ENCODE peak calls at places on chromosomes 2 and 18, in six cellular contexts. A is CD8-positive, alpha-beta T cell; H is CD8-positive, alpha-beta memory T cell; K is NCI-H774; C is stromal cell of bone marrow; T is tibial nerve. D is an unnamed sample.

GRCh38 chr2:5932556-5933469 is 240.6 kb downstream of the SOX11 start:
- DNase-seq in A (no peak), H (no peak), K (no peak), C (no peak), T (no peak), D (no peak)

GRCh38 chr18:45171575-45172225 is 443.6 kb upstream of the SLC14A2 start:
- DNase-seq in A (no peak), H (no peak), K (no peak), C (peak), T (peak), D (no peak)

GRCh38 chr2:98935111-98935770 is 784 bp downstream of the CRACDL start:
- DNase-seq in A (no peak), H (no peak), K (no peak), C (no peak), T (no peak), D (no peak)

GRCh38 chr18:9346775-9347174 is 12.2 kb downstream of the TWSG1 start:
- DNase-seq in A (no peak), H (no peak), K (no peak), C (no peak), T (no peak), D (no peak)

GRCh38 chr2:221629478-221629877 is 57.4 kb upstream of the EPHA4 start:
- DNase-seq in A (no peak), H (no peak), K (no peak), C (peak), T (no peak), D (no peak)

GRCh38 chr2:60818272-60818671 is 62.2 kb downstream of the PAPOLG start:
- DNase-seq in A (peak), H (peak), K (no peak), C (no peak), T (no peak), D (no peak)

GRCh38 chr2:46648141-46648742 is 168.9 kb downstream of the TMEM247 start:
- DNase-seq in A (no peak), H (no peak), K (no peak), C (no peak), T (no peak), D (no peak)

GRCh38 chr2:118971245-118972122 is 29.5 kb downstream of the MARCO start:
- DNase-seq in A (no peak), H (no peak), K (no peak), C (no peak), T (no peak), D (no peak)

GRCh38 chr2:10433948-10434884 is 13.9 kb downstream of the ODC1 start:
- DNase-seq in A (no peak), H (no peak), K (no peak), C (no peak), T (no peak), D (no peak)

GRCh38 chr2:156673271-156673615 is 237.1 kb downstream of the GPD2 start:
- DNase-seq in A (no peak), H (no peak), K (no peak), C (no peak), T (no peak), D (no peak)

GRCh38 chr2:240911641-240912265 is 5.6 kb downstream of the CROCC2 start:
- DNase-seq in A (no peak), H (no peak), K (no peak), C (no peak), T (no peak), D (no peak)

GRCh38 chr2:156883828-156884615 is 373.5 kb upstream of the GALNT5 start:
- DNase-seq in A (no peak), H (no peak), K (no peak), C (no peak), T (no peak), D (no peak)

GRCh38 chr18:48935433-48935774 is 15.4 kb downstream of the SMAD7 start:
- DNase-seq in A (no peak), H (no peak), K (no peak), C (no peak), T (no peak), D (no peak)

GRCh38 chr2:28341208-28341891 is 51.3 kb upstream of the FOSL2 start:
- DNase-seq in A (no peak), H (no peak), K (no peak), C (no peak), T (no peak), D (no peak)

GRCh38 chr18:44682181-44682870 is 1.6 kb downstream of the SETBP1 start:
- DNase-seq in A (no peak), H (no peak), K (no peak), C (no peak), T (peak), D (no peak)

GRCh38 chr2:144592500-144593256 is 72.8 kb upstream of the ZEB2 start:
- DNase-seq in A (no peak), H (no peak), K (no peak), C (no peak), T (no peak), D (no peak)

GRCh38 chr2:65300134-65300771 is 72.6 kb downstream of the ACTR2 start:
- DNase-seq in A (no peak), H (no peak), K (no peak), C (peak), T (peak), D (peak)

GRCh38 chr2:128607440-128607839 is 288.8 kb upstream of the HS6ST1 start:
- DNase-seq in A (no peak), H (no peak), K (no peak), C (no peak), T (no peak), D (peak)

GRCh38 chr2:72330673-72331072 is 183.0 kb upstream of the CYP26B1 start:
- DNase-seq in A (no peak), H (no peak), K (no peak), C (no peak), T (no peak), D (no peak)

GRCh38 chr2:241139531-241140444 is 9.5 kb downstream of the PASK start:
- DNase-seq in A (no peak), H (no peak), K (no peak), C (no peak), T (no peak), D (no peak)

GRCh38 chr2:166240387-166241313 is 112.8 kb upstream of the SCN1A start:
- DNase-seq in A (no peak), H (no peak), K (no peak), C (peak), T (no peak), D (no peak)

GRCh38 chr18:67600781-67601180 is 84.3 kb upstream of the DSEL start:
- DNase-seq in A (no peak), H (no peak), K (no peak), C (no peak), T (no peak), D (no peak)

GRCh38 chr2:116706381-116706780 is 1108.1 kb upstream of the DDX18 start:
- DNase-seq in A (no peak), H (no peak), K (no peak), C (no peak), T (no peak), D (no peak)

GRCh38 chr18:46422552-46423055 is 234.4 kb downstream of the LOXHD1 start:
- DNase-seq in A (no peak), H (no peak), K (no peak), C (no peak), T (no peak), D (no peak)

GRCh38 chr2:62972601-62973000 is 78.0 kb upstream of the OTX1 start:
- DNase-seq in A (no peak), H (no peak), K (no peak), C (no peak), T (no peak), D (no peak)

GRCh38 chr2:196253115-196253484 is 81.7 kb upstream of the STK17B start:
- DNase-seq in A (no peak), H (no peak), K (no peak), C (no peak), T (no peak), D (no peak)

GRCh38 chr18:66993492-66993891 is 389.6 kb upstream of the CDH19 start:
- DNase-seq in A (no peak), H (no peak), K (no peak), C (no peak), T (no peak), D (no peak)

GRCh38 chr2:177172034-177172880 is 40.3 kb upstream of the HNRNPA3 start:
- DNase-seq in A (no peak), H (no peak), K (no peak), C (no peak), T (no peak), D (no peak)

GRCh38 chr2:237858294-237859081 is 935 bp upstream of the RAMP1 start:
- DNase-seq in A (no peak), H (no peak), K (peak), C (peak), T (peak), D (peak)

GRCh38 chr2:191789791-191790190 is 57.1 kb downstream of the CAVIN2 start:
- DNase-seq in A (no peak), H (no peak), K (no peak), C (no peak), T (no peak), D (no peak)

GRCh38 chr2:238728322-238729260 is 119.3 kb upstream of the TWIST2 start:
- DNase-seq in A (no peak), H (no peak), K (no peak), C (peak), T (peak), D (peak)

GRCh38 chr2:74087696-74088095 is 60.0 kb downstream of the BOLA3 start:
- DNase-seq in A (no peak), H (no peak), K (no peak), C (no peak), T (no peak), D (no peak)

GRCh38 chr18:59547691-59548182 is 149.5 kb downstream of the CCBE1 start:
- DNase-seq in A (no peak), H (no peak), K (no peak), C (peak), T (peak), D (peak)